ENCODE peak calls at places on chromosomes 3 and 15, in ten cellular contexts. H is GM23248, I is astrocyte of the hippocampus, G is germinal center, Q is AG09319, D is retina, S is LoVo, U is GM12891, B is lower leg skin, X is colonic mucosa. W is an unnamed sample.

GRCh38 chr15:36907295-36907694 is 193.1 kb downstream of the MEIS2 start:
- DNase-seq in H (no peak), I (no peak), G (no peak), Q (no peak), D (no peak), S (no peak), U (no peak), B (no peak), X (no peak), W (no peak)

GRCh38 chr3:25155696-25156471 is 272.2 kb upstream of the RARB start:
- DNase-seq in H (peak), I (peak), G (no peak), Q (no peak), D (peak), S (no peak), U (no peak), B (no peak), X (no peak), W (no peak)

GRCh38 chr3:12170207-12170606 is 11.5 kb upstream of the TIMP4 start:
- DNase-seq in H (peak), I (peak), G (no peak), Q (no peak), D (no peak), S (no peak), U (no peak), B (no peak), X (no peak), W (no peak)

GRCh38 chr3:133744241-133744640 is 2.0 kb upstream of the TF start:
- DNase-seq in H (no peak), I (no peak), G (no peak), Q (no peak), D (no peak), S (no peak), U (no peak), B (no peak), X (no peak), W (no peak)

GRCh38 chr15:41982133-41982930 is 10.0 kb upstream of the EHD4 start:
- DNase-seq in H (no peak), I (no peak), G (no peak), Q (no peak), D (no peak), S (no peak), U (no peak), B (no peak), X (no peak), W (no peak)

GRCh38 chr15:67820992-67821783 is 4.1 kb upstream of the SKOR1 start:
- DNase-seq in H (peak), I (peak), G (no peak), Q (no peak), D (peak), S (no peak), U (no peak), B (no peak), X (peak), W (peak)

GRCh38 chr3:132288357-132288756 is 28.9 kb upstream of the ACP3 start:
- DNase-seq in H (peak), I (no peak), G (no peak), Q (no peak), D (no peak), S (no peak), U (no peak), B (no peak), X (no peak), W (no peak)

GRCh38 chr3:58116161-58116955 is 94.4 kb downstream of the DNASE1L3 start:
- DNase-seq in H (no peak), I (no peak), G (peak), Q (no peak), D (no peak), S (no peak), U (peak), B (no peak), X (no peak), W (no peak)

GRCh38 chr15:70853270-70853854 is 595 bp downstream of the LARP6 start:
- DNase-seq in H (peak), I (peak), G (no peak), Q (no peak), D (peak), S (no peak), U (peak), B (no peak), X (no peak), W (no peak)

GRCh38 chr15:94141802-94142201 is 89.6 kb upstream of the MCTP2 start:
- DNase-seq in H (no peak), I (no peak), G (no peak), Q (no peak), D (no peak), S (no peak), U (no peak), B (no peak), X (no peak), W (no peak)

GRCh38 chr3:128313181-128313725 is 153.4 kb downstream of the DNAJB8 start:
- DNase-seq in H (no peak), I (no peak), G (no peak), Q (no peak), D (no peak), S (no peak), U (no peak), B (no peak), X (peak), W (no peak)

GRCh38 chr3:108528459-108529231 is 18.2 kb upstream of the MYH15 start:
- DNase-seq in H (no peak), I (no peak), G (no peak), Q (no peak), D (no peak), S (no peak), U (peak), B (no peak), X (no peak), W (no peak)

GRCh38 chr3:194984624-194985023 is 286.3 kb downstream of the XXYLT1 start:
- DNase-seq in H (no peak), I (no peak), G (no peak), Q (no peak), D (no peak), S (no peak), U (no peak), B (no peak), X (peak), W (peak)

GRCh38 chr3:185632996-185633395 is 46.9 kb downstream of the SENP2 start:
- DNase-seq in H (no peak), I (no peak), G (no peak), Q (no peak), D (no peak), S (no peak), U (no peak), B (no peak), X (no peak), W (no peak)

GRCh38 chr3:180744226-180744625 is 64.9 kb upstream of the CCDC39 start:
- DNase-seq in H (no peak), I (peak), G (no peak), Q (no peak), D (peak), S (no peak), U (no peak), B (no peak), X (no peak), W (no peak)

GRCh38 chr15:85929786-85930185 is 135.1 kb upstream of the KLHL25 start:
- DNase-seq in H (no peak), I (no peak), G (no peak), Q (no peak), D (no peak), S (no peak), U (no peak), B (no peak), X (no peak), W (no peak)

GRCh38 chr3:182369861-182370260 is 423.4 kb upstream of the ATP11B start:
- DNase-seq in H (no peak), I (no peak), G (no peak), Q (no peak), D (no peak), S (no peak), U (no peak), B (no peak), X (no peak), W (no peak)

GRCh38 chr3:66142079-66142478 is 78.7 kb upstream of the SLC25A26 start:
- DNase-seq in H (no peak), I (no peak), G (no peak), Q (no peak), D (no peak), S (no peak), U (no peak), B (no peak), X (no peak), W (no peak)

GRCh38 chr3:45976191-45977091 is 19.2 kb downstream of the FYCO1 start:
- DNase-seq in H (no peak), I (no peak), G (no peak), Q (no peak), D (no peak), S (no peak), U (no peak), B (no peak), X (no peak), W (no peak)

GRCh38 chr3:47193871-47194859 is 30.3 kb upstream of the SETD2 start:
- DNase-seq in H (peak), I (no peak), G (no peak), Q (no peak), D (no peak), S (no peak), U (no peak), B (no peak), X (no peak), W (no peak)

GRCh38 chr3:44248152-44248551 is 6.5 kb downstream of the TOPAZ1 start:
- DNase-seq in H (no peak), I (no peak), G (no peak), Q (no peak), D (no peak), S (no peak), U (no peak), B (no peak), X (no peak), W (no peak)